ENCODE peak calls at places on chromosomes 6 and 20, in seven cellular contexts. D is cardiac muscle cell, A is AG04449, Z is heart left ventricle, W is NCI-H146, C is hepatic stellate cell, S is left ventricle myocardium inferior. Y is an unnamed sample.
A peak's percentile ranks its signal among the peaks of the same experiment; 100 is the strongest.

GRCh38 chr6:111784423-111784822 is 88.8 kb downstream of the FYN start:
- DNase-seq in Z (no peak), C (no peak), S (no peak), D (peak; percentile 62), A (no peak), W (no peak), Y (no peak)

GRCh38 chr20:40961686-40962640 is 66.7 kb upstream of the TOP1 start:
- DNase-seq in Z (no peak), C (no peak), D (peak; percentile 37), S (no peak), A (no peak), W (no peak), Y (peak; percentile 33)

GRCh38 chr20:37521091-37521771 is at the start of gene NNAT:
- DNase-seq in C (no peak), A (no peak), Z (no peak), W (no peak), D (peak; percentile 17), S (no peak), Y (no peak)

GRCh38 chr6:118281291-118281690 is 266.8 kb upstream of the PLN start:
- DNase-seq in S (no peak), C (no peak), W (no peak), D (no peak), Z (no peak), A (no peak), Y (no peak)

GRCh38 chr6:33000053-33000452 is 9.3 kb downstream of the HLA-DOA start:
- DNase-seq in A (no peak), Z (no peak), D (no peak), W (no peak), S (no peak), C (no peak), Y (no peak)

GRCh38 chr20:41395669-41396664 is 29.3 kb upstream of the EMILIN3 start:
- DNase-seq in S (no peak), A (no peak), Z (peak; percentile 54), D (no peak), W (no peak), C (no peak), Y (no peak)

GRCh38 chr20:50668326-50668725 is 23.0 kb downstream of the RIPOR3 start:
- DNase-seq in C (no peak), A (no peak), W (no peak), Z (no peak), D (no peak), S (no peak), Y (no peak)

GRCh38 chr6:53294095-53294494 is 54.7 kb downstream of the ELOVL5 start:
- DNase-seq in C (no peak), A (no peak), Z (no peak), D (peak; percentile 48), W (peak; percentile 11), S (no peak), Y (no peak)

GRCh38 chr6:118893095-118893881 is 664 bp upstream of the ASF1A start:
- DNase-seq in W (peak; percentile 83), S (no peak), Z (peak; percentile 22), A (no peak), C (no peak), D (peak; percentile 79), Y (peak; percentile 60)

GRCh38 chr6:124924333-124924759 is 37.9 kb upstream of the RNF217 start:
- DNase-seq in W (no peak), Z (no peak), A (no peak), C (no peak), S (no peak), D (peak; percentile 11), Y (no peak)

GRCh38 chr6:28868873-28869272 is 54.9 kb downstream of the TRIM27 start:
- DNase-seq in C (no peak), Z (no peak), A (no peak), D (no peak), W (no peak), S (no peak), Y (no peak)

GRCh38 chr6:8858854-8859257 is 423.5 kb upstream of the SLC35B3 start:
- DNase-seq in A (no peak), W (no peak), S (no peak), D (no peak), C (no peak), Z (no peak), Y (no peak)

GRCh38 chr20:64090165-64090564 is 6.0 kb upstream of the LKAAEAR1 start:
- DNase-seq in C (no peak), Z (no peak), A (no peak), S (no peak), W (peak; percentile 27), D (no peak), Y (no peak)

GRCh38 chr20:14687317-14687716 is 349.9 kb upstream of the FLRT3 start:
- DNase-seq in W (no peak), C (no peak), Z (no peak), A (no peak), D (no peak), S (no peak), Y (no peak)

GRCh38 chr6:90347411-90347841 is 50.8 kb upstream of the BACH2 start:
- DNase-seq in A (no peak), S (no peak), W (no peak), C (no peak), Z (no peak), D (no peak), Y (no peak)

GRCh38 chr6:68967549-68968300 is 332.6 kb downstream of the ADGRB3 start:
- DNase-seq in A (peak; percentile 3), C (peak; percentile 20), W (peak; percentile 41), Z (peak; percentile 48), S (peak; percentile 19), D (peak; percentile 71), Y (peak; percentile 10)

GRCh38 chr20:37615507-37616425 is 78.1 kb upstream of the CTNNBL1 start:
- DNase-seq in Z (no peak), S (no peak), D (no peak), C (peak; percentile 15), W (peak; percentile 77), A (no peak), Y (peak; percentile 13)

GRCh38 chr6:27553123-27553904 is 80.4 kb upstream of the ZNF184 start:
- DNase-seq in S (no peak), Z (no peak), W (peak; percentile 62), A (no peak), D (peak; percentile 31), C (no peak), Y (peak; percentile 87)